ENCODE peak calls at places on chromosomes 5 and 9, in seven cellular contexts. One of them, this sample, is unnamed.
A peak's percentile ranks its signal among the peaks of the same experiment; 100 is the strongest.

GRCh38 chr9:134891016-134891589 is 10.5 kb downstream of the FCN2 start:
- DNase-seq in lung: no peak
- DNase-seq in progenitor cell of endocrine pancreas: no peak
- DNase-seq in heart left ventricle: no peak
- DNase-seq in nephron progenitor cell: no peak
- DNase-seq in MCF 10A: no peak
- DNase-seq in fibroblast of mammary gland: peak; percentile 54
- DNase-seq in this sample: no peak

GRCh38 chr9:114735732-114736131 is 53.7 kb upstream of the TEX48 start:
- DNase-seq in lung: no peak
- DNase-seq in progenitor cell of endocrine pancreas: no peak
- DNase-seq in heart left ventricle: no peak
- DNase-seq in nephron progenitor cell: no peak
- DNase-seq in MCF 10A: peak; percentile 78
- DNase-seq in fibroblast of mammary gland: peak; percentile 44
- DNase-seq in this sample: no peak

GRCh38 chr9:94896512-94896911 is 170.0 kb downstream of the AOPEP start:
- DNase-seq in lung: no peak
- DNase-seq in progenitor cell of endocrine pancreas: no peak
- DNase-seq in heart left ventricle: no peak
- DNase-seq in nephron progenitor cell: no peak
- DNase-seq in MCF 10A: no peak
- DNase-seq in fibroblast of mammary gland: no peak
- DNase-seq in this sample: no peak

GRCh38 chr9:18163146-18163545 is 310.8 kb upstream of the ADAMTSL1 start:
- DNase-seq in lung: no peak
- DNase-seq in progenitor cell of endocrine pancreas: no peak
- DNase-seq in heart left ventricle: no peak
- DNase-seq in nephron progenitor cell: no peak
- DNase-seq in MCF 10A: no peak
- DNase-seq in fibroblast of mammary gland: no peak
- DNase-seq in this sample: no peak

GRCh38 chr5:113512341-113512740 is 1.2 kb upstream of the YTHDC2 start:
- DNase-seq in lung: no peak
- DNase-seq in progenitor cell of endocrine pancreas: no peak
- DNase-seq in heart left ventricle: no peak
- DNase-seq in nephron progenitor cell: no peak
- DNase-seq in MCF 10A: no peak
- DNase-seq in fibroblast of mammary gland: no peak
- DNase-seq in this sample: no peak

GRCh38 chr5:141476132-141476909 is 555 bp downstream of the PCDHGC3 start:
- DNase-seq in lung: no peak
- DNase-seq in progenitor cell of endocrine pancreas: no peak
- DNase-seq in heart left ventricle: peak; percentile 74
- DNase-seq in nephron progenitor cell: peak; percentile 31
- DNase-seq in MCF 10A: peak; percentile 58
- DNase-seq in fibroblast of mammary gland: peak; percentile 82
- DNase-seq in this sample: peak; percentile 65

GRCh38 chr5:1510631-1511030 is 13.1 kb downstream of the LPCAT1 start:
- DNase-seq in lung: peak; percentile 26
- DNase-seq in progenitor cell of endocrine pancreas: no peak
- DNase-seq in heart left ventricle: no peak
- DNase-seq in nephron progenitor cell: no peak
- DNase-seq in MCF 10A: no peak
- DNase-seq in fibroblast of mammary gland: no peak
- DNase-seq in this sample: peak; percentile 35

GRCh38 chr5:1010641-1011046 is 2.0 kb downstream of the NKD2 start:
- DNase-seq in lung: no peak
- DNase-seq in progenitor cell of endocrine pancreas: no peak
- DNase-seq in heart left ventricle: peak; percentile 58
- DNase-seq in nephron progenitor cell: no peak
- DNase-seq in MCF 10A: no peak
- DNase-seq in fibroblast of mammary gland: no peak
- DNase-seq in this sample: no peak

GRCh38 chr5:79511945-79512493 is 1.9 kb downstream of the HOMER1 start:
- DNase-seq in lung: no peak
- DNase-seq in progenitor cell of endocrine pancreas: no peak
- DNase-seq in heart left ventricle: no peak
- DNase-seq in nephron progenitor cell: no peak
- DNase-seq in MCF 10A: no peak
- DNase-seq in fibroblast of mammary gland: peak; percentile 14
- DNase-seq in this sample: no peak

GRCh38 chr9:120397453-120397852 is 182.5 kb downstream of the CDK5RAP2 start:
- DNase-seq in lung: no peak
- DNase-seq in progenitor cell of endocrine pancreas: no peak
- DNase-seq in heart left ventricle: no peak
- DNase-seq in nephron progenitor cell: no peak
- DNase-seq in MCF 10A: peak; percentile 29
- DNase-seq in fibroblast of mammary gland: peak; percentile 39
- DNase-seq in this sample: no peak

GRCh38 chr5:40568548-40568947 is 111.2 kb upstream of the PTGER4 start:
- DNase-seq in lung: no peak
- DNase-seq in progenitor cell of endocrine pancreas: no peak
- DNase-seq in heart left ventricle: no peak
- DNase-seq in nephron progenitor cell: no peak
- DNase-seq in MCF 10A: no peak
- DNase-seq in fibroblast of mammary gland: no peak
- DNase-seq in this sample: no peak

GRCh38 chr9:13083973-13084528 is 195.4 kb downstream of the MPDZ start:
- DNase-seq in lung: no peak
- DNase-seq in progenitor cell of endocrine pancreas: no peak
- DNase-seq in heart left ventricle: no peak
- DNase-seq in nephron progenitor cell: no peak
- DNase-seq in MCF 10A: peak; percentile 7
- DNase-seq in fibroblast of mammary gland: peak; percentile 74
- DNase-seq in this sample: no peak

GRCh38 chr9:114313186-114313585 is 9.7 kb upstream of the ORM1 start:
- DNase-seq in lung: no peak
- DNase-seq in progenitor cell of endocrine pancreas: no peak
- DNase-seq in heart left ventricle: no peak
- DNase-seq in nephron progenitor cell: no peak
- DNase-seq in MCF 10A: no peak
- DNase-seq in fibroblast of mammary gland: no peak
- DNase-seq in this sample: no peak

GRCh38 chr9:132637351-132637750 is 32.4 kb downstream of the DDX31 start:
- DNase-seq in lung: no peak
- DNase-seq in progenitor cell of endocrine pancreas: no peak
- DNase-seq in heart left ventricle: no peak
- DNase-seq in nephron progenitor cell: no peak
- DNase-seq in MCF 10A: no peak
- DNase-seq in fibroblast of mammary gland: no peak
- DNase-seq in this sample: no peak

GRCh38 chr5:132253008-132253441 is 4.5 kb upstream of the PDLIM4 start:
- DNase-seq in lung: no peak
- DNase-seq in progenitor cell of endocrine pancreas: no peak
- DNase-seq in heart left ventricle: no peak
- DNase-seq in nephron progenitor cell: no peak
- DNase-seq in MCF 10A: no peak
- DNase-seq in fibroblast of mammary gland: no peak
- DNase-seq in this sample: no peak

GRCh38 chr9:127541176-127541575 is 70.9 kb upstream of the STXBP1 start:
- DNase-seq in lung: no peak
- DNase-seq in progenitor cell of endocrine pancreas: no peak
- DNase-seq in heart left ventricle: no peak
- DNase-seq in nephron progenitor cell: no peak
- DNase-seq in MCF 10A: no peak
- DNase-seq in fibroblast of mammary gland: no peak
- DNase-seq in this sample: no peak

GRCh38 chr9:2856400-2856799 is 12.5 kb upstream of the PUM3 start:
- DNase-seq in lung: no peak
- DNase-seq in progenitor cell of endocrine pancreas: no peak
- DNase-seq in heart left ventricle: no peak
- DNase-seq in nephron progenitor cell: no peak
- DNase-seq in MCF 10A: no peak
- DNase-seq in fibroblast of mammary gland: no peak
- DNase-seq in this sample: no peak

GRCh38 chr9:2859776-2860379 is 16.0 kb upstream of the PUM3 start:
- DNase-seq in lung: peak; percentile 59
- DNase-seq in progenitor cell of endocrine pancreas: peak; percentile 50
- DNase-seq in heart left ventricle: peak; percentile 72
- DNase-seq in nephron progenitor cell: peak; percentile 80
- DNase-seq in MCF 10A: peak; percentile 71
- DNase-seq in fibroblast of mammary gland: peak; percentile 65
- DNase-seq in this sample: peak; percentile 71

GRCh38 chr9:2854617-2855016 is 10.7 kb upstream of the PUM3 start:
- DNase-seq in lung: no peak
- DNase-seq in progenitor cell of endocrine pancreas: no peak
- DNase-seq in heart left ventricle: no peak
- DNase-seq in nephron progenitor cell: no peak
- DNase-seq in MCF 10A: no peak
- DNase-seq in fibroblast of mammary gland: no peak
- DNase-seq in this sample: no peak

GRCh38 chr9:2853517-2853916 is 9.6 kb upstream of the PUM3 start:
- DNase-seq in lung: no peak
- DNase-seq in progenitor cell of endocrine pancreas: no peak
- DNase-seq in heart left ventricle: no peak
- DNase-seq in nephron progenitor cell: no peak
- DNase-seq in MCF 10A: no peak
- DNase-seq in fibroblast of mammary gland: no peak
- DNase-seq in this sample: no peak

DNA sequence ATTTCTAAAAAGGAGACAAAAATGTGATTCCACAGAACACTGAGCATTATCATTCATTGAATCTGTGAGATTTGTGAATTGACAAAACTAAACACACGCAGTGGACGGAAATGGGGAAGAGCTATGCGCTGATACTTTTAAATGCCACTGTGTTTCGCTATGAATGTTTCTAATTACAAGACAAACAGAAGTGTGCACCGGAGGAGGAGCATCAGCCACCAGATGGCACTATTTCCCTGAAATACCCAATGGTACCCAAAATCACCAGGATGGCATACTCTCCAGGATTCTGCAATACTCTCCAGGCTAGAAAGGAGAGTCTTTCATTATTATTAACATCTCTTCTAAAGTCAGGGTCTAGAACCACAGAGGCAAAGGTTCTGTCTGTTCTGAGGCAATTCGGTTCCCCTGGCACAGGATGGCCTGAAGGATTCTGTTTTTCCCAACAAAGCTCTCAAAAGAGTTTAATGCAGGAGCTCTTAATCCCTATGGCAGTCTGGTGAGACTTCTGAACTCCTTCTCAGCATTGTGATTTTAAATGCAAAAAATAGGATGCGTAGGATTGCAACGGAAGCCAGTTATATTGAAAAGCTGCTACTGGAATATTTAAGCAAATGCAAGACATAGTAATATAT is 13.8 kb upstream of the PUM3 start:
- DNase-seq in lung: peak; percentile 74
- DNase-seq in progenitor cell of endocrine pancreas: peak; percentile 53
- DNase-seq in heart left ventricle: no peak
- DNase-seq in nephron progenitor cell: peak; percentile 73
- DNase-seq in MCF 10A: peak; percentile 74
- DNase-seq in fibroblast of mammary gland: peak; percentile 78
- DNase-seq in this sample: peak; percentile 71
- TF ChIP-seq CTCF in lung: peak; percentile 75
- TF ChIP-seq CTCF in progenitor cell of endocrine pancreas: peak; percentile 88
- TF ChIP-seq CTCF in heart left ventricle: peak; percentile 86
- TF ChIP-seq CTCF in nephron progenitor cell: peak; percentile 85
- TF ChIP-seq CTCF in MCF 10A: peak; percentile 71
- TF ChIP-seq CTCF in fibroblast of mammary gland: peak; percentile 92
- TF ChIP-seq CTCF in this sample: peak; percentile 69

DNA sequence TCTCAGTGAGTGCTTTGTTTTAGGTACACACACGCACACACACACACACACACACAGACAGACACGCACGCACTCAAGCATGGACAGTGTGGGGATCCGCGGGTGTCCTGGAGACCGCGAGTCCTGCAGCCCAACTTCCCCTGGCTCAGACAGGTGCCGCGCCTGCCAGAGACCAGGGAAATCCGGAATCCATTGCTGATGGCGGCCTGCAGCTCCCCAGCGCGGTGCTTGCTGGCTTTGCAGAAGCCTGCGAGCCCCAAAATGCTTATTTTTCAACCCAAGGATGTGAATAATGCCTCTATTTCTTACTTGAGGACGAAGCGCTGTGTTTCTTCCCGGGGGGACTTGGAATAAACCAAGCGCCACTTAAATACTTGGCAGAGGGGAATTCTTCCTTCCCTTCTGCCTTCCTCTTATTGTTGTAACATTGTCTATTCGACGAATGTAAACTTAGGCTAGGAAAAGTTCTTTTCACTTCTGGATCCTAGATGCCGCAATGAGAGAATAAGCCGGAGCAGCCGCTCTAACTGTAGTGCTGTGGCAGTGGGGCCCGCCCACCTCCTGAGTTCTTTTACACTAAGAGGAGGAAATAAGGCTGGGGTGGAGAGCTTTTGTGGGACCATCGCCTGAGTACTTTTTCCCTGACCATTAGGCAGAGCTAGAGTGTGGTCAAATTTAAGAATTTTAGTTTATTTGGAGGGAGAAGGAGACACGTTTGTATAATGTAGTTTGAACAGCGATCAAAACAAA is 804 bp downstream of the ITGA2 start:
- DNase-seq in lung: peak; percentile 43
- DNase-seq in progenitor cell of endocrine pancreas: peak; percentile 30
- DNase-seq in heart left ventricle: peak; percentile 58
- DNase-seq in nephron progenitor cell: peak; percentile 39
- DNase-seq in MCF 10A: peak; percentile 56
- DNase-seq in fibroblast of mammary gland: peak; percentile 45
- DNase-seq in this sample: peak; percentile 56
- TF ChIP-seq CTCF in lung: no peak
- TF ChIP-seq CTCF in progenitor cell of endocrine pancreas: peak; percentile 36
- TF ChIP-seq CTCF in heart left ventricle: peak; percentile 42
- TF ChIP-seq CTCF in nephron progenitor cell: no peak
- TF ChIP-seq CTCF in MCF 10A: peak; percentile 42
- TF ChIP-seq CTCF in fibroblast of mammary gland: peak; percentile 33
- TF ChIP-seq CTCF in this sample: no peak

GRCh38 chr9:81833563-81834345 is 94.5 kb upstream of the SPATA31D4 start:
- DNase-seq in lung: no peak
- DNase-seq in progenitor cell of endocrine pancreas: no peak
- DNase-seq in heart left ventricle: no peak
- DNase-seq in nephron progenitor cell: no peak
- DNase-seq in MCF 10A: no peak
- DNase-seq in fibroblast of mammary gland: peak; percentile 23
- DNase-seq in this sample: no peak
- TF ChIP-seq CTCF in lung: no peak
- TF ChIP-seq CTCF in progenitor cell of endocrine pancreas: no peak
- TF ChIP-seq CTCF in heart left ventricle: no peak
- TF ChIP-seq CTCF in nephron progenitor cell: no peak
- TF ChIP-seq CTCF in MCF 10A: no peak
- TF ChIP-seq CTCF in fibroblast of mammary gland: no peak
- TF ChIP-seq CTCF in this sample: no peak

GRCh38 chr5:181186022-181186421 is 19.0 kb downstream of the TRIM7 start:
- DNase-seq in lung: no peak
- DNase-seq in progenitor cell of endocrine pancreas: no peak
- DNase-seq in heart left ventricle: peak; percentile 30
- DNase-seq in nephron progenitor cell: no peak
- DNase-seq in MCF 10A: no peak
- DNase-seq in fibroblast of mammary gland: no peak
- DNase-seq in this sample: no peak

GRCh38 chr5:181188700-181189362 is 16.2 kb downstream of the TRIM7 start:
- DNase-seq in lung: peak; percentile 74
- DNase-seq in progenitor cell of endocrine pancreas: peak; percentile 71
- DNase-seq in heart left ventricle: peak; percentile 77
- DNase-seq in nephron progenitor cell: peak; percentile 79
- DNase-seq in MCF 10A: peak; percentile 91
- DNase-seq in fibroblast of mammary gland: peak; percentile 75
- DNase-seq in this sample: peak; percentile 91

GRCh38 chr5:181189363-181189961 is 15.5 kb downstream of the TRIM7 start:
- DNase-seq in lung: no peak
- DNase-seq in progenitor cell of endocrine pancreas: no peak
- DNase-seq in heart left ventricle: no peak
- DNase-seq in nephron progenitor cell: peak; percentile 56
- DNase-seq in MCF 10A: peak; percentile 60
- DNase-seq in fibroblast of mammary gland: peak; percentile 36
- DNase-seq in this sample: no peak

GRCh38 chr5:181186902-181187499 is 18.0 kb downstream of the TRIM7 start:
- DNase-seq in lung: no peak
- DNase-seq in progenitor cell of endocrine pancreas: no peak
- DNase-seq in heart left ventricle: peak; percentile 13
- DNase-seq in nephron progenitor cell: no peak
- DNase-seq in MCF 10A: peak; percentile 37
- DNase-seq in fibroblast of mammary gland: peak; percentile 39
- DNase-seq in this sample: no peak

GRCh38 chr5:181187500-181188213 is 17.3 kb downstream of the TRIM7 start:
- DNase-seq in lung: peak; percentile 69
- DNase-seq in progenitor cell of endocrine pancreas: peak; percentile 53
- DNase-seq in heart left ventricle: peak; percentile 79
- DNase-seq in nephron progenitor cell: peak; percentile 82
- DNase-seq in MCF 10A: peak; percentile 92
- DNase-seq in fibroblast of mammary gland: peak; percentile 79
- DNase-seq in this sample: peak; percentile 89
- TF ChIP-seq CTCF in lung: no peak
- TF ChIP-seq CTCF in progenitor cell of endocrine pancreas: peak; percentile 39
- TF ChIP-seq CTCF in heart left ventricle: peak; percentile 14
- TF ChIP-seq CTCF in nephron progenitor cell: no peak
- TF ChIP-seq CTCF in MCF 10A: peak; percentile 40
- TF ChIP-seq CTCF in fibroblast of mammary gland: peak; percentile 34
- TF ChIP-seq CTCF in this sample: no peak

This sample was measured in mesothelial cell of epicardium.